ENCODE peak calls at places on chromosomes 4 and X, in seven cellular contexts. Q is right lobe of liver; A is effector CD4-positive, alpha-beta T cell; G is CD14-positive monocyte; P is retinal pigment epithelial cell; V is H4; M is GM23248. U is an unnamed sample.

GRCh38 chr4:151226004-151226932 is 50.7 kb upstream of the PRSS48 start:
- DNase-seq in M (peak), G (no peak), V (peak), Q (no peak), P (peak), A (no peak), U (no peak)

GRCh38 chr4:42656986-42657792 is at the start of gene ATP8A1:
- DNase-seq in V (peak), P (peak), M (peak), G (peak), A (peak), Q (peak), U (peak)

GRCh38 chrX:12777670-12778069 is 13.5 kb upstream of the PRPS2 start:
- DNase-seq in P (no peak), A (no peak), G (no peak), V (no peak), Q (no peak), M (peak), U (no peak)

GRCh38 chr4:12897954-12898353 is 586.2 kb downstream of the RAB28 start:
- DNase-seq in Q (no peak), A (no peak), V (no peak), G (no peak), M (no peak), P (no peak), U (no peak)

GRCh38 chr4:158496030-158496741 is 25.5 kb upstream of the RXFP1 start:
- DNase-seq in A (no peak), Q (no peak), P (no peak), M (peak), V (no peak), G (no peak), U (no peak)

GRCh38 chrX:826026-826425 is 195.4 kb downstream of the SHOX start:
- DNase-seq in Q (no peak), G (no peak), V (no peak), A (no peak), M (peak), P (no peak), U (no peak)

GRCh38 chr4:106486533-106486932 is 118.0 kb upstream of the GIMD1 start:
- DNase-seq in Q (no peak), A (no peak), P (no peak), G (no peak), M (peak), V (no peak), U (no peak)

GRCh38 chr4:185726931-185727330 is 85.1 kb downstream of the SORBS2 start:
- DNase-seq in M (peak), G (no peak), A (no peak), Q (peak), V (no peak), P (no peak), U (no peak)

GRCh38 chr4:5796976-5797375 is 86.0 kb downstream of the EVC start:
- DNase-seq in M (no peak), A (no peak), V (no peak), Q (no peak), G (no peak), P (no peak), U (no peak)

GRCh38 chrX:48826876-48827653 is 752 bp downstream of the ERAS start:
- DNase-seq in M (no peak), Q (no peak), P (no peak), G (no peak), A (no peak), V (no peak), U (no peak)

GRCh38 chr4:36165256-36166005 is 78.9 kb downstream of the ARAP2 start:
- DNase-seq in M (no peak), Q (no peak), G (no peak), A (no peak), V (no peak), P (peak), U (no peak)

GRCh38 chrX:55119271-55119670 is 30.5 kb downstream of the PAGE2 start:
- DNase-seq in A (no peak), V (no peak), G (no peak), P (no peak), M (no peak), Q (no peak), U (no peak)

GRCh38 chr4:7365472-7366179 is 69.1 kb downstream of the PSAPL1 start:
- DNase-seq in A (no peak), G (no peak), P (no peak), Q (no peak), V (no peak), M (peak), U (no peak)

GRCh38 chr4:52852696-52853095 is 9.4 kb upstream of the RASL11B start:
- DNase-seq in A (no peak), M (no peak), P (no peak), Q (no peak), G (no peak), V (no peak), U (no peak)

GRCh38 chr4:8616831-8617230 is 24.3 kb downstream of the CPZ start:
- DNase-seq in V (no peak), P (no peak), G (no peak), M (no peak), A (no peak), Q (peak), U (no peak)

GRCh38 chrX:118553042-118553714 is 57.6 kb downstream of the DOCK11 start:
- DNase-seq in G (no peak), V (no peak), M (no peak), A (no peak), P (no peak), Q (no peak), U (no peak)

GRCh38 chr4:6542951-6543350 is 32.0 kb upstream of the MAN2B2 start:
- DNase-seq in G (no peak), M (no peak), Q (no peak), V (no peak), A (no peak), P (no peak), U (no peak)

GRCh38 chr4:86357608-86358007 is 2.2 kb downstream of the MAPK10 start:
- DNase-seq in V (no peak), Q (no peak), M (no peak), A (no peak), P (no peak), G (no peak), U (no peak)

GRCh38 chr4:101977096-101977495 is 186.6 kb downstream of the BANK1 start:
- DNase-seq in V (peak), Q (no peak), P (peak), A (no peak), G (no peak), M (peak), U (no peak)

GRCh38 chr4:109007976-109008375 is 245.1 kb upstream of the ETNPPL start:
- DNase-seq in A (no peak), P (no peak), M (no peak), V (no peak), G (no peak), Q (no peak), U (no peak)

GRCh38 chr4:176149680-176150079 is 45.7 kb downstream of the SPATA4 start:
- DNase-seq in A (no peak), M (peak), Q (no peak), G (no peak), V (no peak), P (no peak), U (no peak)

GRCh38 chrX:154593201-154593600 is 8.3 kb downstream of the CTAG1A start:
- DNase-seq in A (no peak), V (no peak), M (no peak), P (no peak), G (no peak), Q (no peak), U (no peak)

GRCh38 chr4:49036528-49036927 is 50.5 kb downstream of the CWH43 start:
- DNase-seq in G (no peak), Q (no peak), M (no peak), V (no peak), P (no peak), A (no peak), U (no peak)